ENCODE peak calls at places on chromosomes 11 and 22, in six cellular contexts. K is HFF-Myc, G is A549, Q is AG04450, A is SK-N-SH, Z is cardiac muscle cell. V is an unnamed sample.

GRCh38 chr22:39439170-39439569 is 17.6 kb upstream of the MGAT3 start:
- DNase-seq in Z (no peak), A (no peak), G (peak), Q (no peak), K (peak), V (no peak)

GRCh38 chr11:100863080-100863581 is 176.0 kb downstream of the ARHGAP42 start:
- DNase-seq in Z (peak), K (peak), G (peak), A (no peak), Q (peak), V (no peak)

GRCh38 chr11:62786318-62787004 is 741 bp upstream of the TMEM179B start:
- DNase-seq in K (no peak), Z (peak), Q (no peak), A (peak), G (peak), V (peak)

GRCh38 chr22:37231406-37232139 is 12.5 kb downstream of the RAC2 start:
- DNase-seq in Z (no peak), A (peak), Q (no peak), K (no peak), G (no peak), V (no peak)

GRCh38 chr11:106398396-106399074 is 321.1 kb downstream of the AASDHPPT start:
- DNase-seq in K (no peak), A (no peak), Z (no peak), G (peak), Q (no peak), V (no peak)

GRCh38 chr11:72764503-72764902 is 12.3 kb upstream of the ARAP1 start:
- DNase-seq in Z (no peak), K (no peak), Q (no peak), A (no peak), G (no peak), V (no peak)

GRCh38 chr22:23533328-23533762 is 46.7 kb downstream of the IGLL1 start:
- DNase-seq in A (peak), Q (no peak), Z (peak), G (peak), K (no peak), V (no peak)

GRCh38 chr22:22884010-22884887 is 3.4 kb upstream of the IGLL5 start:
- DNase-seq in Q (no peak), A (peak), K (peak), G (peak), Z (no peak), V (peak)

GRCh38 chr11:111088872-111089271 is 156.7 kb upstream of the POU2AF2 start:
- DNase-seq in A (no peak), G (no peak), Z (no peak), Q (no peak), K (no peak), V (no peak)

GRCh38 chr11:74311352-74311926 is at the start of gene P4HA3:
- DNase-seq in G (peak), Q (no peak), A (peak), Z (peak), K (no peak), V (peak)

GRCh38 chr22:16917144-16918003 is 90.6 kb downstream of the GAB4 start:
- DNase-seq in G (peak), Z (peak), A (peak), Q (no peak), K (peak), V (peak)

GRCh38 chr11:978073-978720 is 52.5 kb downstream of the AP2A2 start:
- DNase-seq in G (no peak), Z (no peak), Q (no peak), A (no peak), K (no peak), V (no peak)

GRCh38 chr11:118897721-118898310 is 14.1 kb downstream of the CXCR5 start:
- DNase-seq in Q (no peak), Z (no peak), K (no peak), A (no peak), G (no peak), V (no peak)

GRCh38 chr11:78715639-78716311 is 141.1 kb upstream of the NARS2 start:
- DNase-seq in Q (peak), K (peak), Z (peak), A (peak), G (peak), V (peak)

GRCh38 chr11:128302425-128303186 is 284.8 kb downstream of the ETS1 start:
- DNase-seq in Z (no peak), K (no peak), A (peak), Q (no peak), G (no peak), V (peak)
- TF ChIP-seq CTCF in Z (no peak), K (no peak), A (no peak), Q (no peak), G (no peak), V (no peak)

GRCh38 chr11:10762913-10763421 is 11.9 kb downstream of the CTR9 start:
- DNase-seq in Q (no peak), G (no peak), Z (no peak), A (no peak), K (no peak), V (no peak)

GRCh38 chr11:10762185-10762584 is 11.1 kb downstream of the CTR9 start:
- DNase-seq in A (no peak), K (no peak), Q (no peak), Z (no peak), G (no peak), V (peak)

GRCh38 chr11:10761085-10761698 is 10.1 kb downstream of the CTR9 start:
- DNase-seq in G (no peak), Z (no peak), K (no peak), Q (no peak), A (no peak), V (no peak)

GRCh38 chr11:10763766-10764165 is 12.7 kb downstream of the CTR9 start:
- DNase-seq in A (no peak), K (no peak), G (no peak), Q (no peak), Z (no peak), V (no peak)

GRCh38 chr11:10758959-10759358 is 7.9 kb downstream of the CTR9 start:
- DNase-seq in A (no peak), Z (no peak), Q (no peak), K (no peak), G (no peak), V (no peak)
- TF ChIP-seq CTCF in A (peak), Z (peak), Q (peak), K (no peak), G (peak), V (no peak)

GRCh38 chr22:31987180-31987579 is 42.8 kb downstream of the YWHAH start:
- DNase-seq in G (no peak), A (no peak), Z (no peak), Q (no peak), K (no peak), V (no peak)
- TF ChIP-seq CTCF in G (no peak), A (no peak), Z (no peak), Q (no peak), K (no peak), V (no peak)

DNA sequence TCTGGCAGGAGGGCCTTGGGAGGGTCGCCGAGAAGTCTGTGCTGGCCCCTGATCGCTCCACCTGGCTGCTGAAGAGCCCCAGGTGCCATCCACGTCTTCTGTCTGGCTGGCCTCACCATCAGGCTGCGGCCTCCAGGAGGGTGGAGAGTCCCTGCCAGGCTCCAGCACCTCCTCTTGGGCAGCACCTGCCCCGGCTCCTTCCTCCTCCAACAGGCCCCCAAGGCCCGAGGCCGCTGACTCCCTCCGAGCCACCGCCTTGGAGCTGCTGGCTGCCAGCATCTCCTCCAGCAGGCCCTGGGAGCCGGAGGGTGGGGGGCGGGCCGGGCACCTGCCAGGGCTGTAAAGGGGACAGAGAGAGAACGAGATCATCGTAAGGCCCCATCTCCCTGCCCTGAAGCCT is 22.3 kb downstream of the TNKS1BP1 start:
- DNase-seq in Z (no peak), K (no peak), A (no peak), Q (no peak), G (no peak), V (no peak)
- TF ChIP-seq CTCF in Z (no peak), K (no peak), A (no peak), Q (no peak), G (no peak), V (no peak)